ENCODE peak calls at places on chromosomes 4 and X, in four cellular contexts. I, R, Y and S are unnamed samples.

GRCh38 chr4:124833831-124834505 is 121.4 kb upstream of the ANKRD50 start:
- DNase-seq in I (no peak), R (no peak), Y (no peak), S (no peak)

GRCh38 chr4:12472082-12472481 is 1012.1 kb downstream of the RAB28 start:
- DNase-seq in I (no peak), R (peak), Y (no peak), S (no peak)

GRCh38 chrX:121161501-121161933 is 114.1 kb downstream of the GLUD2 start:
- DNase-seq in I (peak), R (no peak), Y (no peak), S (no peak)

GRCh38 chrX:118178450-118178849 is 61.8 kb upstream of the KLHL13 start:
- DNase-seq in I (no peak), R (no peak), Y (peak), S (no peak)

GRCh38 chrX:129522184-129523059 is 868 bp downstream of the SMARCA1 start:
- DNase-seq in I (no peak), R (peak), Y (peak), S (peak)

GRCh38 chr4:180394730-180395129 is 1848.5 kb upstream of the TENM3 start:
- DNase-seq in I (no peak), R (no peak), Y (no peak), S (no peak)

GRCh38 chrX:2479420-2479780 is 21.4 kb downstream of the DHRSX start:
- DNase-seq in I (no peak), R (no peak), Y (no peak), S (no peak)

GRCh38 chr4:183328832-183329231 is 6.6 kb upstream of the CLDN24 start:
- DNase-seq in I (no peak), R (peak), Y (no peak), S (no peak)

GRCh38 chr4:110622841-110623709 is at the start of gene PITX2:
- DNase-seq in I (no peak), R (no peak), Y (peak), S (peak)

GRCh38 chr4:15303052-15303641 is 124.7 kb upstream of the C1QTNF7 start:
- DNase-seq in I (no peak), R (peak), Y (no peak), S (no peak)

GRCh38 chr4:81472249-81473085 is 760 bp upstream of the RASGEF1B start:
- DNase-seq in I (peak), R (peak), Y (no peak), S (peak)

GRCh38 chr4:107989537-107990386 is at the start of gene HADH:
- DNase-seq in I (peak), R (peak), Y (peak), S (peak)

GRCh38 chr4:957581-958313 is 15.6 kb downstream of the DGKQ start:
- DNase-seq in I (no peak), R (no peak), Y (no peak), S (peak)

GRCh38 chrX:153687121-153688039 is at the start of gene SLC6A8:
- DNase-seq in I (no peak), R (peak), Y (peak), S (peak)

GRCh38 chrX:151896734-151897474 is 15.8 kb upstream of the MAGEA4 start:
- DNase-seq in I (no peak), R (no peak), Y (no peak), S (no peak)

GRCh38 chrX:152926279-152926678 is 28.4 kb downstream of the ZNF185 start:
- DNase-seq in I (no peak), R (peak), Y (peak), S (peak)

GRCh38 chrX:13691845-13692334 is 3.0 kb downstream of the RAB9A start:
- DNase-seq in I (no peak), R (peak), Y (no peak), S (no peak)

GRCh38 chrX:7190157-7190556 is 42.2 kb upstream of the PUDP start:
- DNase-seq in I (no peak), R (no peak), Y (no peak), S (no peak)

GRCh38 chr4:3573131-3573530 is 40.9 kb upstream of the LRPAP1 start:
- DNase-seq in I (no peak), R (no peak), Y (no peak), S (no peak)

GRCh38 chrX:19592952-19593351 is 77.6 kb upstream of the MAP3K15 start:
- DNase-seq in I (no peak), R (no peak), Y (no peak), S (no peak)

GRCh38 chrX:65679071-65679540 is 11.7 kb downstream of the MSN start:
- DNase-seq in I (no peak), R (no peak), Y (no peak), S (no peak)

GRCh38 chr4:26455571-26455970 is 34.7 kb downstream of the CCKAR start:
- DNase-seq in I (no peak), R (no peak), Y (peak), S (no peak)

GRCh38 chr4:2823301-2823670 is 20.4 kb upstream of the ADD1 start:
- DNase-seq in I (no peak), R (no peak), Y (no peak), S (no peak)

GRCh38 chr4:176444741-176445140 is 125.0 kb downstream of the SPCS3 start:
- DNase-seq in I (no peak), R (no peak), Y (no peak), S (no peak)

GRCh38 chr4:7805533-7806079 is 134.1 kb downstream of the AFAP1 start:
- DNase-seq in I (no peak), R (peak), Y (no peak), S (no peak)

GRCh38 chr4:183096276-183096965 is 2.6 kb upstream of the WWC2 start:
- DNase-seq in I (no peak), R (no peak), Y (no peak), S (no peak)

GRCh38 chrX:145213504-145213903 is 33.8 kb upstream of the SPANXN1 start:
- DNase-seq in I (no peak), R (no peak), Y (no peak), S (peak)

GRCh38 chr4:56128231-56128630 is 179.5 kb downstream of the CEP135 start:
- DNase-seq in I (no peak), R (no peak), Y (no peak), S (no peak)

GRCh38 chr4:55546633-55547460 is at the start of gene CLOCK:
- DNase-seq in I (no peak), R (peak), Y (peak), S (peak)

GRCh38 chr4:157459789-157460188 is 239.3 kb downstream of the GRIA2 start:
- DNase-seq in I (no peak), R (peak), Y (no peak), S (no peak)

GRCh38 chr4:2352729-2353221 is 65.7 kb downstream of the ZFYVE28 start:
- DNase-seq in I (no peak), R (no peak), Y (peak), S (no peak)

GRCh38 chr4:164446516-164446915 is 307.4 kb upstream of the SMIM31 start:
- DNase-seq in I (no peak), R (no peak), Y (no peak), S (no peak)

GRCh38 chr4:17072483-17072882 is 174.0 kb upstream of the LDB2 start:
- DNase-seq in I (no peak), R (no peak), Y (no peak), S (no peak)

GRCh38 chr4:88215351-88215750 is 56.9 kb upstream of the ABCG2 start:
- DNase-seq in I (no peak), R (no peak), Y (no peak), S (no peak)

GRCh38 chrX:6228720-6229119 is at the start of gene NLGN4X:
- DNase-seq in I (no peak), R (no peak), Y (no peak), S (peak)

GRCh38 chr4:88522702-88523324 is 763 bp downstream of the PYURF start:
- DNase-seq in I (no peak), R (peak), Y (no peak), S (peak)

GRCh38 chrX:131841496-131842410 is 181.3 kb upstream of the STK26 start:
- DNase-seq in I (no peak), R (peak), Y (peak), S (peak)

GRCh38 chr4:122776916-122777315 is 44.4 kb downstream of the BBS12 start:
- DNase-seq in I (no peak), R (no peak), Y (no peak), S (no peak)
- TF ChIP-seq TCF12 in I (no peak), R (no peak), Y (no peak), S (no peak)

GRCh38 chr4:150139297-150139696 is 61.1 kb downstream of the DCLK2 start:
- DNase-seq in I (no peak), R (no peak), Y (no peak), S (no peak)

GRCh38 chr4:150136481-150136880 is 58.2 kb downstream of the DCLK2 start:
- DNase-seq in I (no peak), R (no peak), Y (no peak), S (no peak)

GRCh38 chr4:150135134-150135773 is 57.0 kb downstream of the DCLK2 start:
- DNase-seq in I (no peak), R (no peak), Y (no peak), S (no peak)

GRCh38 chr4:150133605-150134004 is 55.4 kb downstream of the DCLK2 start:
- DNase-seq in I (no peak), R (no peak), Y (no peak), S (no peak)

GRCh38 chr4:150136036-150136435 is 57.8 kb downstream of the DCLK2 start:
- DNase-seq in I (no peak), R (no peak), Y (no peak), S (no peak)
- H3K27ac ChIP-seq in I (no peak), R (no peak), Y (no peak), S (peak)

GRCh38 chr4:130419576-130419975 is 1323.6 kb downstream of the C4orf33 start:
- DNase-seq in I (no peak), R (no peak), Y (no peak), S (no peak)

GRCh38 chr4:130422255-130422654 is 1326.3 kb downstream of the C4orf33 start:
- DNase-seq in I (no peak), R (no peak), Y (no peak), S (no peak)

DNA sequence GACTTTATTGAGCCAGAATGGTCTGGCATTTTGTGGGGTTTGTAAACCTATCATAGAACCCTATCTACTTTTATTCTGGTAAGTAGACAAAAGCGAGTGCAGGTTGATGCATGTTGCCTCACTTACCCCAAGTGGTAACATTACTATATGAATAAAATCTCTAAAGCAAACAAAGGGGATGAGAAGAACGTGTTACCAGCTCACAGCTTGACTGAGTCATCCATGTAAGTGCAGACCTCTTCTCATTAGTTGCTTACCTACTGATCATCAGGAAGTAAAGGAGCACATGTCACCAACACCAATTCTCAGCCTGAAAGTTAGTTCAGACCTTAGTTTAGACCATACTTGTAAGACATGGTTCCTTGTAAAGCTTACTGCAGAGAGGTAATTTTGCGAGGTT is 1328.3 kb downstream of the C4orf33 start:
- DNase-seq in I (no peak), R (no peak), Y (no peak), S (no peak)
- TF ChIP-seq TCF12 in I (no peak), R (no peak), Y (no peak), S (no peak)

GRCh38 chr4:76883147-76883546 is 14.8 kb downstream of the SOWAHB start:
- DNase-seq in I (no peak), R (no peak), Y (no peak), S (no peak)

GRCh38 chr4:76874176-76874575 is 23.8 kb downstream of the SOWAHB start:
- DNase-seq in I (no peak), R (no peak), Y (no peak), S (peak)

GRCh38 chr4:76881375-76881774 is 16.6 kb downstream of the SOWAHB start:
- DNase-seq in I (no peak), R (no peak), Y (no peak), S (no peak)

GRCh38 chr4:76882630-76883029 is 15.3 kb downstream of the SOWAHB start:
- DNase-seq in I (no peak), R (no peak), Y (no peak), S (no peak)

DNA sequence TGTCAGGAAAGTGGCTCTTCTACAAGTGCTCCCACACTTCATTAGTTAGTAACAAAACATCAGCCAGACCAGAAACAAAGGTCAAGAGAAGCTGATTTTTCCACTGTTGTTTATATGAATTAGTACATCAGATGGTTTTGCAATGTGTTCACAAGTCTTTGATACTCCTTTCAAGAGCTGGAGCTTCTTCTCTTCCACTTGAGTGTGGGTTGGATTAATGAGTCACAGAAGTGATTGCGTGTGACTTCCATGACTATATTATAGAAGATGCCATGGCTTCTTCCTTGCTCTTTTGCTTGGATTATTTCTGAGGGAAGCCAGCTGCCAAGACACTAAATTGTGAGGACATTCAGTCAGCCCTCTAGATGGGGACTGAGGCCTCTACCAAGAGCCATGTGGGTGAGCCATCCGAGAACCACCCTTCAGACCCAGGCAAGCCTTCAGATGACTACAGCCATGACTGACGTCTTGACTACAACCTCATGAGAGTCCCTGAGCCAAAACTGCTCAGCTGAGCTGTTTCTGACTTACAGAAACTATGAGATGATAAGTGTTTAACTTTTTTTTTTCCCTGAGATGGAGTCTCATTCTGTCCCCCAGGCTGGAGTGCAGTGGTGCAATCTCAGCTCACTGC is 18.1 kb downstream of the SOWAHB start:
- DNase-seq in I (no peak), R (no peak), Y (no peak), S (no peak)
- H3K27ac ChIP-seq in I (no peak), R (no peak), Y (no peak), S (no peak)

GRCh38 chr4:149161247-149161646 is 654.4 kb downstream of the IQCM start:
- DNase-seq in I (no peak), R (no peak), Y (no peak), S (no peak)

GRCh38 chr4:149160370-149160769 is 655.3 kb downstream of the IQCM start:
- DNase-seq in I (no peak), R (no peak), Y (no peak), S (no peak)

GRCh38 chr4:149166886-149167285 is 648.8 kb downstream of the IQCM start:
- DNase-seq in I (no peak), R (no peak), Y (no peak), S (no peak)

GRCh38 chr4:149166365-149166764 is 649.3 kb downstream of the IQCM start:
- DNase-seq in I (no peak), R (no peak), Y (no peak), S (no peak)

GRCh38 chr4:149164282-149164681 is 651.4 kb downstream of the IQCM start:
- DNase-seq in I (no peak), R (no peak), Y (peak), S (no peak)
- TF ChIP-seq TCF12 in I (no peak), R (no peak), Y (peak), S (peak)

GRCh38 chr4:5753766-5754528 is 42.9 kb downstream of the EVC start:
- DNase-seq in I (no peak), R (no peak), Y (peak), S (no peak)

GRCh38 chr4:5753366-5753765 is 42.4 kb downstream of the EVC start:
- DNase-seq in I (no peak), R (no peak), Y (no peak), S (no peak)

GRCh38 chr4:5755161-5755560 is 44.2 kb downstream of the EVC start:
- DNase-seq in I (no peak), R (no peak), Y (peak), S (no peak)

GRCh38 chr4:5755679-5756078 is 44.7 kb downstream of the EVC start:
- DNase-seq in I (no peak), R (no peak), Y (peak), S (no peak)

GRCh38 chr4:5754529-5754881 is 43.5 kb downstream of the EVC start:
- DNase-seq in I (no peak), R (no peak), Y (no peak), S (no peak)
- H3K27ac ChIP-seq in I (no peak), R (no peak), Y (no peak), S (no peak)

GRCh38 chr4:138236035-138236434 is 6.1 kb downstream of the SLC7A11 start:
- DNase-seq in I (no peak), R (no peak), Y (no peak), S (no peak)

GRCh38 chr4:138234254-138234653 is 7.9 kb downstream of the SLC7A11 start:
- DNase-seq in I (no peak), R (no peak), Y (no peak), S (no peak)

GRCh38 chr4:138233313-138233712 is 8.8 kb downstream of the SLC7A11 start:
- DNase-seq in I (no peak), R (no peak), Y (no peak), S (no peak)

GRCh38 chr4:138232364-138232763 is 9.8 kb downstream of the SLC7A11 start:
- DNase-seq in I (no peak), R (no peak), Y (no peak), S (no peak)

DNA sequence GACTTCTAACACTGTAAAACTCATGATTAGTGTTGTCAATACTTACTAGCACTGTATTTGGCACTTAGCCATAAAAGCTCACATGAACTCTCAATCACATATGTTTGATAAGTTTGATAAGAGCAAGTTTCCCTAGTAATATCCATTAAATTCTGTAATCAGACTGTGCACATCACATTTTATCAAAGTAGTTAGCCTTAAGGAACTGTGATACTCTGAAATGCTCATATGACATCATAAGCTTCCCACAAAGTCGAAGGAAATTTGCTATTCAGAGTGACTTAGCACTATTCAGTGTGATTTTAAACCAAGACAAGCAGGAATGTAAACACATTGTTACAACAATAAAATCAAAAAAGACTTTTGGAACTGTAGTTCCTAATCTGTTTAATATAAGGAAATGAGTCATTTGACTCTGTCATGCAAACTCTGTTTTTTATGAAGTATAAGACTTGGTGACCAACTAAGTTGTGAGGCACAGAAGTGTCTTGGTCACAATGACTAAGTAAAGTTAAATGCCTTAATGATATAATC is 6.7 kb downstream of the SLC7A11 start:
- DNase-seq in I (no peak), R (no peak), Y (no peak), S (peak)
- TF ChIP-seq TCF12 in I (no peak), R (no peak), Y (no peak), S (peak)

GRCh38 chrX:40094900-40095587 is 2.7 kb downstream of the BCOR start:
- DNase-seq in I (no peak), R (no peak), Y (no peak), S (peak)
- H3K27ac ChIP-seq in I (no peak), R (no peak), Y (no peak), S (peak)

DNA sequence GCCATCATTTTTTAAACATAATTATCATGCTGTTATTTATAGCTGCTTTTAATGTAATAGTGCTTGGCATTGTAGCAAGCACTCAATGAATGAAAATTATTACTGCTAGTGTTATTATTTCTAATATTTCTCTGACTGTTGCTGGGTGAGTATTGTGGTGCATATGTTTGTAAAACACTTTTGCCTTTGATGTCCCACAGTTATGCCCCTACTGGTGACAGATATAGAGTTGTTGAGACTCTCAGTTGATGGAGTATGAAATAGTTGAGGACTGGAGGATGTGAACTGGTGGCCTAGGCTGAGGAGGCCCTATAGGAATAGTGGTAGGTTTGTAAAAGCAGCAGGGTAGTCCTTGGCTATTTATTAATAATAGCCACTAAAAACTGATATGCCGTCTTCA is 9.6 kb downstream of the INTS6L start:
- DNase-seq in I (no peak), R (no peak), Y (no peak), S (no peak)
- TF ChIP-seq TCF12 in I (no peak), R (no peak), Y (no peak), S (no peak)

GRCh38 chr4:94454405-94454804 is 2.7 kb downstream of the PDLIM5 start:
- DNase-seq in I (no peak), R (no peak), Y (no peak), S (no peak)
- H3K27ac ChIP-seq in I (no peak), R (peak), Y (no peak), S (peak)